ENCODE peak calls at places on chromosomes 7 and 10, in nine cellular contexts. B is tibial artery; Z is fibroblast of pulmonary artery; F is psoas muscle; W is heart left ventricle; K is GM20000; D is nucleus accumbens; N is thoracic aorta; Q is activated CD8-positive, alpha-beta T cell treated with anti-CD3 and anti-CD28 coated beads for 36 hours. Y is an unnamed sample.

GRCh38 chr10:69567920-69568319 is 5.3 kb downstream of the NEUROG3 start:
- DNase-seq in B (no peak), Z (peak; percentile 73), F (peak; percentile 43), W (peak; percentile 26), K (no peak), D (no peak), N (no peak), Q (peak; percentile 59), Y (no peak)

GRCh38 chr7:151754142-151754590 is 122.7 kb downstream of the PRKAG2 start:
- DNase-seq in B (peak; percentile 93), Z (peak; percentile 99), F (peak; percentile 86), W (peak; percentile 80), K (peak; percentile 50), D (no peak), N (peak; percentile 61), Q (peak; percentile 30), Y (no peak)

GRCh38 chr10:32207544-32207943 is 139.4 kb downstream of the EPC1 start:
- DNase-seq in B (no peak), Z (peak; percentile 63), F (peak; percentile 24), W (peak; percentile 20), K (peak; percentile 63), D (no peak), N (no peak), Q (peak; percentile 78), Y (no peak)

GRCh38 chr7:117096297-117096696 is 143.0 kb downstream of the ST7 start:
- DNase-seq in B (no peak), Z (no peak), F (no peak), W (no peak), K (no peak), D (no peak), N (no peak), Q (no peak), Y (no peak)

GRCh38 chr10:8088504-8088903 is 34.0 kb downstream of the GATA3 start:
- DNase-seq in B (no peak), Z (no peak), F (no peak), W (no peak), K (peak; percentile 66), D (no peak), N (no peak), Q (peak; percentile 80), Y (no peak)

GRCh38 chr7:5172196-5172800 is 17.7 kb upstream of the WIPI2 start:
- DNase-seq in B (no peak), Z (no peak), F (no peak), W (no peak), K (no peak), D (no peak), N (no peak), Q (no peak), Y (no peak)

GRCh38 chr7:78055579-78055978 is 257.0 kb downstream of the PHTF2 start:
- DNase-seq in B (no peak), Z (no peak), F (no peak), W (no peak), K (no peak), D (no peak), N (no peak), Q (no peak), Y (no peak)

GRCh38 chr7:157738064-157738460 is 401.3 kb downstream of the DNAJB6 start:
- DNase-seq in B (no peak), Z (peak; percentile 23), F (no peak), W (no peak), K (no peak), D (no peak), N (no peak), Q (no peak), Y (no peak)

GRCh38 chr7:144842377-144842851 is 6.6 kb upstream of the TPK1 start:
- DNase-seq in B (no peak), Z (peak; percentile 79), F (no peak), W (peak; percentile 21), K (peak; percentile 42), D (no peak), N (no peak), Q (peak; percentile 69), Y (no peak)

GRCh38 chr10:4740471-4740870 is 85.5 kb upstream of the AKR1E2 start:
- DNase-seq in B (no peak), Z (no peak), F (no peak), W (no peak), K (no peak), D (no peak), N (no peak), Q (no peak), Y (no peak)

GRCh38 chr7:38630720-38631673 is at the start of gene AMPH:
- DNase-seq in B (no peak), Z (peak; percentile 44), F (peak; percentile 76), W (peak; percentile 65), K (peak; percentile 16), D (peak; percentile 84), N (no peak), Q (peak; percentile 28), Y (peak; percentile 73)

GRCh38 chr10:13371879-13372470 is 23.9 kb upstream of the SEPHS1 start:
- DNase-seq in B (peak; percentile 70), Z (peak; percentile 87), F (peak; percentile 42), W (peak; percentile 49), K (peak; percentile 91), D (peak; percentile 77), N (peak; percentile 31), Q (peak; percentile 77), Y (peak; percentile 56)

Y was measured in NCI-H1105 treated with DMSO at 0.1 percent for 48 hours.